ENCODE peak calls at places on chromosomes 16 and 17, in six cellular contexts. One of them, this sample, is unnamed.

GRCh38 chr17:71985111-71986039 is 135.4 kb upstream of the SOX9 start:
- DNase-seq in NCI-H69: no peak
- DNase-seq in stimulated activated CD8-positive, alpha-beta memory T cell treated with anti-CD3 and anti-CD28 coated beads, Interleukin-4, amount 100 ng/mL, for 48 hours: no peak
- DNase-seq in kidney glomerular epithelial cell: no peak
- DNase-seq in stomach: no peak
- DNase-seq in NCI-H510A treated with DMSO at 0.1 percent for 48 hours: no peak
- DNase-seq in this sample: no peak

GRCh38 chr16:85980686-85981085 is 81.7 kb downstream of the IRF8 start:
- DNase-seq in stomach: no peak
- DNase-seq in NCI-H510A treated with DMSO at 0.1 percent for 48 hours: no peak
- DNase-seq in NCI-H69: no peak
- DNase-seq in stimulated activated CD8-positive, alpha-beta memory T cell treated with anti-CD3 and anti-CD28 coated beads, Interleukin-4, amount 100 ng/mL, for 48 hours: no peak
- DNase-seq in kidney glomerular epithelial cell: no peak
- DNase-seq in this sample: no peak

GRCh38 chr17:82399030-82399429 is 19.1 kb upstream of the HEXD start:
- DNase-seq in stomach: no peak
- DNase-seq in NCI-H510A treated with DMSO at 0.1 percent for 48 hours: no peak
- DNase-seq in kidney glomerular epithelial cell: no peak
- DNase-seq in NCI-H69: peak; percentile 87
- DNase-seq in stimulated activated CD8-positive, alpha-beta memory T cell treated with anti-CD3 and anti-CD28 coated beads, Interleukin-4, amount 100 ng/mL, for 48 hours: no peak
- DNase-seq in this sample: peak; percentile 65

GRCh38 chr16:54694651-54695050 is 236.0 kb upstream of the IRX5 start:
- DNase-seq in kidney glomerular epithelial cell: no peak
- DNase-seq in stimulated activated CD8-positive, alpha-beta memory T cell treated with anti-CD3 and anti-CD28 coated beads, Interleukin-4, amount 100 ng/mL, for 48 hours: no peak
- DNase-seq in stomach: no peak
- DNase-seq in NCI-H510A treated with DMSO at 0.1 percent for 48 hours: no peak
- DNase-seq in NCI-H69: no peak
- DNase-seq in this sample: no peak

GRCh38 chr17:80424878-80425765 is 10.2 kb downstream of the ENDOV start:
- DNase-seq in stimulated activated CD8-positive, alpha-beta memory T cell treated with anti-CD3 and anti-CD28 coated beads, Interleukin-4, amount 100 ng/mL, for 48 hours: no peak
- DNase-seq in NCI-H69: no peak
- DNase-seq in stomach: no peak
- DNase-seq in kidney glomerular epithelial cell: no peak
- DNase-seq in NCI-H510A treated with DMSO at 0.1 percent for 48 hours: no peak
- DNase-seq in this sample: peak; percentile 64

GRCh38 chr17:74130276-74130675 is 73.2 kb upstream of the RPL38 start:
- DNase-seq in NCI-H510A treated with DMSO at 0.1 percent for 48 hours: no peak
- DNase-seq in stimulated activated CD8-positive, alpha-beta memory T cell treated with anti-CD3 and anti-CD28 coated beads, Interleukin-4, amount 100 ng/mL, for 48 hours: no peak
- DNase-seq in kidney glomerular epithelial cell: no peak
- DNase-seq in stomach: no peak
- DNase-seq in NCI-H69: no peak
- DNase-seq in this sample: no peak

GRCh38 chr16:80938035-80938927 is 68.4 kb downstream of the CMC2 start:
- DNase-seq in stimulated activated CD8-positive, alpha-beta memory T cell treated with anti-CD3 and anti-CD28 coated beads, Interleukin-4, amount 100 ng/mL, for 48 hours: no peak
- DNase-seq in kidney glomerular epithelial cell: peak; percentile 39
- DNase-seq in stomach: no peak
- DNase-seq in NCI-H69: peak; percentile 30
- DNase-seq in NCI-H510A treated with DMSO at 0.1 percent for 48 hours: no peak
- DNase-seq in this sample: peak; percentile 37

GRCh38 chr17:8138672-8139371 is 13.4 kb downstream of the PER1 start:
- DNase-seq in NCI-H510A treated with DMSO at 0.1 percent for 48 hours: peak; percentile 97
- DNase-seq in stomach: peak; percentile 96
- DNase-seq in NCI-H69: peak; percentile 96
- DNase-seq in stimulated activated CD8-positive, alpha-beta memory T cell treated with anti-CD3 and anti-CD28 coated beads, Interleukin-4, amount 100 ng/mL, for 48 hours: peak; percentile 99
- DNase-seq in kidney glomerular epithelial cell: peak; percentile 98
- DNase-seq in this sample: peak; percentile 96

GRCh38 chr16:86787538-86787937 is 209.2 kb downstream of the FOXL1 start:
- DNase-seq in NCI-H510A treated with DMSO at 0.1 percent for 48 hours: no peak
- DNase-seq in NCI-H69: no peak
- DNase-seq in kidney glomerular epithelial cell: no peak
- DNase-seq in stomach: no peak
- DNase-seq in stimulated activated CD8-positive, alpha-beta memory T cell treated with anti-CD3 and anti-CD28 coated beads, Interleukin-4, amount 100 ng/mL, for 48 hours: no peak
- DNase-seq in this sample: no peak

GRCh38 chr17:77666480-77666879 is 292.0 kb upstream of the TNRC6C start:
- DNase-seq in stomach: no peak
- DNase-seq in stimulated activated CD8-positive, alpha-beta memory T cell treated with anti-CD3 and anti-CD28 coated beads, Interleukin-4, amount 100 ng/mL, for 48 hours: no peak
- DNase-seq in NCI-H510A treated with DMSO at 0.1 percent for 48 hours: peak; percentile 17
- DNase-seq in kidney glomerular epithelial cell: no peak
- DNase-seq in NCI-H69: no peak
- DNase-seq in this sample: no peak

GRCh38 chr16:81536648-81537047 is 92.0 kb downstream of the CMIP start:
- DNase-seq in NCI-H69: no peak
- DNase-seq in kidney glomerular epithelial cell: no peak
- DNase-seq in stimulated activated CD8-positive, alpha-beta memory T cell treated with anti-CD3 and anti-CD28 coated beads, Interleukin-4, amount 100 ng/mL, for 48 hours: no peak
- DNase-seq in stomach: no peak
- DNase-seq in NCI-H510A treated with DMSO at 0.1 percent for 48 hours: no peak
- DNase-seq in this sample: no peak

GRCh38 chr16:62079236-62079635 is 43.0 kb upstream of the CDH8 start:
- DNase-seq in stimulated activated CD8-positive, alpha-beta memory T cell treated with anti-CD3 and anti-CD28 coated beads, Interleukin-4, amount 100 ng/mL, for 48 hours: no peak
- DNase-seq in NCI-H510A treated with DMSO at 0.1 percent for 48 hours: no peak
- DNase-seq in stomach: no peak
- DNase-seq in kidney glomerular epithelial cell: no peak
- DNase-seq in NCI-H69: peak; percentile 16
- DNase-seq in this sample: no peak

GRCh38 chr17:61443475-61443882 is 8.7 kb upstream of the TBX4 start:
- DNase-seq in stimulated activated CD8-positive, alpha-beta memory T cell treated with anti-CD3 and anti-CD28 coated beads, Interleukin-4, amount 100 ng/mL, for 48 hours: no peak
- DNase-seq in NCI-H69: no peak
- DNase-seq in NCI-H510A treated with DMSO at 0.1 percent for 48 hours: no peak
- DNase-seq in stomach: no peak
- DNase-seq in kidney glomerular epithelial cell: no peak
- DNase-seq in this sample: no peak

GRCh38 chr17:1762906-1763829 is 1.3 kb downstream of the SERPINF1 start:
- DNase-seq in stomach: no peak
- DNase-seq in NCI-H510A treated with DMSO at 0.1 percent for 48 hours: no peak
- DNase-seq in NCI-H69: peak; percentile 48
- DNase-seq in kidney glomerular epithelial cell: no peak
- DNase-seq in stimulated activated CD8-positive, alpha-beta memory T cell treated with anti-CD3 and anti-CD28 coated beads, Interleukin-4, amount 100 ng/mL, for 48 hours: no peak
- DNase-seq in this sample: no peak

GRCh38 chr16:16021988-16022682 is 72.7 kb downstream of the ABCC1 start:
- DNase-seq in NCI-H510A treated with DMSO at 0.1 percent for 48 hours: peak; percentile 41
- DNase-seq in stimulated activated CD8-positive, alpha-beta memory T cell treated with anti-CD3 and anti-CD28 coated beads, Interleukin-4, amount 100 ng/mL, for 48 hours: no peak
- DNase-seq in stomach: peak; percentile 96
- DNase-seq in kidney glomerular epithelial cell: peak; percentile 95
- DNase-seq in NCI-H69: peak; percentile 62
- DNase-seq in this sample: peak; percentile 92

GRCh38 chr16:28139530-28139929 is 72.2 kb downstream of the XPO6 start:
- DNase-seq in stomach: no peak
- DNase-seq in NCI-H69: no peak
- DNase-seq in stimulated activated CD8-positive, alpha-beta memory T cell treated with anti-CD3 and anti-CD28 coated beads, Interleukin-4, amount 100 ng/mL, for 48 hours: no peak
- DNase-seq in NCI-H510A treated with DMSO at 0.1 percent for 48 hours: no peak
- DNase-seq in kidney glomerular epithelial cell: no peak
- DNase-seq in this sample: no peak

GRCh38 chr16:55257971-55258613 is 65.9 kb upstream of the IRX6 start:
- DNase-seq in kidney glomerular epithelial cell: peak; percentile 30
- DNase-seq in stomach: peak; percentile 60
- DNase-seq in NCI-H510A treated with DMSO at 0.1 percent for 48 hours: no peak
- DNase-seq in stimulated activated CD8-positive, alpha-beta memory T cell treated with anti-CD3 and anti-CD28 coated beads, Interleukin-4, amount 100 ng/mL, for 48 hours: peak; percentile 77
- DNase-seq in NCI-H69: peak; percentile 23
- DNase-seq in this sample: peak; percentile 36

GRCh38 chr16:62665269-62665668 is 629.0 kb upstream of the CDH8 start:
- DNase-seq in NCI-H510A treated with DMSO at 0.1 percent for 48 hours: no peak
- DNase-seq in NCI-H69: no peak
- DNase-seq in stimulated activated CD8-positive, alpha-beta memory T cell treated with anti-CD3 and anti-CD28 coated beads, Interleukin-4, amount 100 ng/mL, for 48 hours: no peak
- DNase-seq in kidney glomerular epithelial cell: no peak
- DNase-seq in stomach: no peak
- DNase-seq in this sample: no peak

GRCh38 chr17:9837551-9838471 is 12.1 kb downstream of the GLP2R start:
- DNase-seq in stomach: no peak
- DNase-seq in kidney glomerular epithelial cell: peak; percentile 1
- DNase-seq in NCI-H510A treated with DMSO at 0.1 percent for 48 hours: no peak
- DNase-seq in stimulated activated CD8-positive, alpha-beta memory T cell treated with anti-CD3 and anti-CD28 coated beads, Interleukin-4, amount 100 ng/mL, for 48 hours: no peak
- DNase-seq in NCI-H69: no peak
- DNase-seq in this sample: no peak

GRCh38 chr16:19168173-19169080 is at the start of gene SYT17:
- DNase-seq in NCI-H69: peak; percentile 94
- DNase-seq in stimulated activated CD8-positive, alpha-beta memory T cell treated with anti-CD3 and anti-CD28 coated beads, Interleukin-4, amount 100 ng/mL, for 48 hours: no peak
- DNase-seq in kidney glomerular epithelial cell: no peak
- DNase-seq in NCI-H510A treated with DMSO at 0.1 percent for 48 hours: peak; percentile 99
- DNase-seq in stomach: peak; percentile 63
- DNase-seq in this sample: peak; percentile 85

GRCh38 chr16:22262460-22262859 is 34.7 kb upstream of the POLR3E start:
- DNase-seq in kidney glomerular epithelial cell: no peak
- DNase-seq in NCI-H69: no peak
- DNase-seq in NCI-H510A treated with DMSO at 0.1 percent for 48 hours: no peak
- DNase-seq in stomach: no peak
- DNase-seq in stimulated activated CD8-positive, alpha-beta memory T cell treated with anti-CD3 and anti-CD28 coated beads, Interleukin-4, amount 100 ng/mL, for 48 hours: no peak
- DNase-seq in this sample: no peak

GRCh38 chr17:40033339-40033738 is 18.1 kb downstream of the CSF3 start:
- DNase-seq in stomach: no peak
- DNase-seq in stimulated activated CD8-positive, alpha-beta memory T cell treated with anti-CD3 and anti-CD28 coated beads, Interleukin-4, amount 100 ng/mL, for 48 hours: no peak
- DNase-seq in NCI-H69: no peak
- DNase-seq in kidney glomerular epithelial cell: no peak
- DNase-seq in NCI-H510A treated with DMSO at 0.1 percent for 48 hours: no peak
- DNase-seq in this sample: no peak

This sample was measured in left lung.